ENCODE peak calls at places on chromosome 2, in five cellular contexts. P is left lung, C is thoracic aorta, H is BJ, F is esophagus squamous epithelium. L is an unnamed sample.
A peak's percentile ranks its signal among the peaks of the same experiment; 100 is the strongest.

GRCh38 chr2:103402944-103403343 is 641.1 kb downstream of the TMEM182 start:
- DNase-seq in C (no peak), F (no peak), P (no peak), H (no peak), L (no peak)

GRCh38 chr2:71223767-71224333 is 3.1 kb downstream of the PAIP2B start:
- DNase-seq in C (no peak), H (no peak), P (peak; percentile 36), F (no peak), L (peak; percentile 43)

GRCh38 chr2:136909777-136910176 is 144.4 kb downstream of the THSD7B start:
- DNase-seq in H (no peak), C (no peak), F (no peak), P (no peak), L (no peak)

GRCh38 chr2:144550084-144550483 is 30.2 kb upstream of the ZEB2 start:
- DNase-seq in H (no peak), F (no peak), P (no peak), C (no peak), L (no peak)

GRCh38 chr2:105915005-105915558 is 170.4 kb downstream of the NCK2 start:
- DNase-seq in F (no peak), H (no peak), C (no peak), P (no peak), L (no peak)

GRCh38 chr2:180723712-180724111 is 256.7 kb upstream of the UBE2E3 start:
- DNase-seq in F (no peak), C (no peak), H (no peak), P (no peak), L (no peak)

GRCh38 chr2:88658890-88659881 is 31.9 kb upstream of the EIF2AK3 start:
- DNase-seq in P (no peak), C (no peak), H (peak; percentile 73), F (no peak), L (no peak)

GRCh38 chr2:16553222-16553621 is 112.4 kb downstream of the CYRIA start:
- DNase-seq in C (no peak), P (peak; percentile 34), H (no peak), F (no peak), L (peak; percentile 53)

GRCh38 chr2:67871696-67872320 is 191.0 kb downstream of the C1D start:
- DNase-seq in H (peak; percentile 88), F (no peak), P (no peak), C (peak; percentile 49), L (no peak)

GRCh38 chr2:136139601-136140000 is 21.7 kb upstream of the CXCR4 start:
- DNase-seq in H (no peak), C (no peak), P (no peak), F (no peak), L (no peak)

GRCh38 chr2:20623241-20623640 is 27.7 kb downstream of the HS1BP3 start:
- DNase-seq in C (no peak), F (no peak), H (no peak), P (peak; percentile 10), L (no peak)

GRCh38 chr2:47046271-47046670 is 108.8 kb downstream of the STPG4 start:
- DNase-seq in F (no peak), P (no peak), C (no peak), H (no peak), L (no peak)

GRCh38 chr2:174981336-174981735 is 23.8 kb downstream of the CHN1 start:
- DNase-seq in F (no peak), C (no peak), H (no peak), P (no peak), L (no peak)

GRCh38 chr2:54470241-54470938 is 14.3 kb downstream of the SPTBN1 start:
- DNase-seq in P (no peak), C (no peak), H (no peak), F (no peak), L (no peak)

GRCh38 chr2:152929628-152930027 is 211.2 kb downstream of the ARL6IP6 start:
- DNase-seq in P (no peak), H (no peak), F (no peak), C (no peak), L (no peak)

GRCh38 chr2:158043181-158043948 is 58.3 kb upstream of the UPP2 start:
- DNase-seq in F (no peak), P (no peak), H (no peak), C (no peak), L (no peak)

GRCh38 chr2:38706846-38707345 is 41.0 kb downstream of the GALM start:
- DNase-seq in C (no peak), F (no peak), H (no peak), P (no peak), L (no peak)

GRCh38 chr2:182506606-182507005 is 79.8 kb upstream of the PDE1A start:
- DNase-seq in H (no peak), C (no peak), F (no peak), P (no peak), L (no peak)

GRCh38 chr2:145736901-145737300 is 1217.0 kb upstream of the ZEB2 start:
- DNase-seq in P (no peak), C (no peak), F (no peak), H (no peak), L (no peak)

GRCh38 chr2:144268036-144268678 is 251.8 kb downstream of the ZEB2 start:
- DNase-seq in F (no peak), C (no peak), P (no peak), H (no peak), L (no peak)

GRCh38 chr2:175400975-175401374 is 219.5 kb upstream of the ATP5MC3 start:
- DNase-seq in F (no peak), C (no peak), H (no peak), P (no peak), L (no peak)

GRCh38 chr2:75527676-75528075 is 33.1 kb downstream of the EVA1A start:
- DNase-seq in P (no peak), H (no peak), C (no peak), F (no peak), L (no peak)

GRCh38 chr2:231321021-231321420 is 74.5 kb upstream of the B3GNT7 start:
- DNase-seq in C (no peak), P (no peak), F (no peak), H (no peak), L (no peak)

GRCh38 chr2:117980381-117980780 is 33.5 kb downstream of the CCDC93 start:
- DNase-seq in C (no peak), P (no peak), H (peak; percentile 46), F (no peak), L (no peak)

GRCh38 chr2:5926896-5927512 is 234.8 kb downstream of the SOX11 start:
- DNase-seq in P (no peak), F (no peak), C (no peak), H (no peak), L (no peak)

GRCh38 chr2:27431395-27431794 is 3.0 kb downstream of the NRBP1 start:
- DNase-seq in H (no peak), P (no peak), C (no peak), F (no peak), L (no peak)

GRCh38 chr2:27294928-27295327 is 12.7 kb downstream of the TRIM54 start:
- DNase-seq in P (no peak), C (no peak), F (no peak), H (no peak), L (no peak)

GRCh38 chr2:181818036-181818680 is 73.4 kb upstream of the ITPRID2 start:
- DNase-seq in H (no peak), F (no peak), C (no peak), P (no peak), L (no peak)

GRCh38 chr2:212708346-212708745 is 169.7 kb upstream of the ERBB4 start:
- DNase-seq in P (no peak), F (no peak), C (no peak), H (no peak), L (no peak)

GRCh38 chr2:145094353-145094752 is 574.4 kb upstream of the ZEB2 start:
- DNase-seq in F (no peak), P (no peak), H (no peak), C (no peak), L (no peak)

GRCh38 chr2:168241208-168241607 is 6.2 kb downstream of the STK39 start:
- DNase-seq in F (no peak), C (no peak), P (no peak), H (no peak), L (no peak)

GRCh38 chr2:58195668-58196067 is 45.5 kb downstream of the FANCL start:
- DNase-seq in C (no peak), F (no peak), P (no peak), H (no peak), L (no peak)

GRCh38 chr2:121872651-121873050 is 117.2 kb downstream of the TSN start:
- DNase-seq in P (no peak), H (no peak), C (no peak), F (no peak), L (no peak)

GRCh38 chr2:240371461-240372000 is 63.9 kb upstream of the GPC1 start:
- DNase-seq in P (no peak), H (no peak), F (no peak), C (no peak), L (no peak)

GRCh38 chr2:70977605-70978205 is 725 bp upstream of the ANKRD53 start:
- DNase-seq in F (no peak), P (no peak), C (peak; percentile 63), H (peak; percentile 24), L (no peak)

DNA sequence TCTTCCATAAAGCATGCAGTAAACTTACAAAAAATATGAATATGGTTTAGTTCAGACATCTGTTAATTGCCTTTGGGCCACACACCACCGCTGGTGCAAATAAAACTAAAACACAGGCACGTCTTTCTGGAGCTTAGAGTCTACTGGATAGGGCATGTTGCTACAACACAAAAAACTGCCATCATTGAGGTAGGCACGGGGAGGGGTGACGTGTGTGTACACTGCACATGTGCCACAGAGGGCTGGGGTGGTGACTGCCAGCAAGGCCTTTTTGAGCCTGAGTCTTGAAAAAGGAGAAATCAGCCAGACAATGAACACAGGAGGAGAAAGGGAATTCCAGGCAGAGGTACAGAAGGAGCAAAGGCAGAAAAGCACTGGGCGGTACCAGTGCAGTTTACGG is 5.1 kb downstream of the SERPINE2 start:
- DNase-seq in P (no peak), C (no peak), H (no peak), F (no peak), L (no peak)
- H3K4me3 ChIP-seq in P (no peak overlapping the region), C (no peak overlapping the region), H (no peak overlapping the region), F (no peak overlapping the region), L (no peak overlapping the region)

GRCh38 chr2:50674876-50675275 is 357.1 kb downstream of the NRXN1 start:
- DNase-seq in C (no peak), F (no peak), P (no peak), H (no peak), L (peak; percentile 6)
- TF ChIP-seq CTCF in C (no peak), F (no peak), P (no peak), H (no peak), L (peak; percentile 13)

GRCh38 chr2:9753665-9754531 is 89.4 kb upstream of the TAF1B start:
- DNase-seq in F (no peak), P (no peak), C (no peak), H (no peak), L (no peak)
- H3K4me3 ChIP-seq in F (peak overlapping the region; percentile 51), P (no peak overlapping the region), C (peak overlapping the region; percentile 32), H (no peak overlapping the region), L (no peak overlapping the region)

GRCh38 chr2:164651361-164651760 is 30.1 kb upstream of the GRB14 start:
- DNase-seq in F (no peak), C (no peak), H (no peak), P (no peak), L (no peak)

GRCh38 chr2:164661349-164661748 is 40.1 kb upstream of the GRB14 start:
- DNase-seq in F (no peak), H (peak; percentile 17), P (no peak), C (no peak), L (no peak)

GRCh38 chr2:164655336-164655735 is 34.1 kb upstream of the GRB14 start:
- DNase-seq in C (no peak), F (no peak), P (no peak), H (no peak), L (no peak)

GRCh38 chr2:164657129-164657528 is 35.8 kb upstream of the GRB14 start:
- DNase-seq in C (no peak), P (no peak), F (no peak), H (peak; percentile 41), L (no peak)

GRCh38 chr2:164655750-164656149 is 34.5 kb upstream of the GRB14 start:
- DNase-seq in P (no peak), F (no peak), C (no peak), H (no peak), L (no peak)
- TF ChIP-seq CTCF in P (no peak), F (no peak), C (no peak), H (no peak), L (no peak)